ENCODE peak calls at places on chromosomes 11 and 22, in four cellular contexts. One of them, this sample, is unnamed.

GRCh38 chr11:108914981-108915380 is 250.1 kb downstream of the DDX10 start:
- DNase-seq in HEK293T: no peak
- DNase-seq in K562: no peak
- DNase-seq in GM12878: no peak
- DNase-seq in this sample: no peak

GRCh38 chr11:68584097-68584496 is 100.2 kb upstream of the GAL start:
- DNase-seq in HEK293T: peak
- DNase-seq in K562: peak
- DNase-seq in GM12878: no peak
- DNase-seq in this sample: peak

GRCh38 chr22:17097701-17098100 is 12.9 kb downstream of the IL17RA start:
- DNase-seq in HEK293T: no peak
- DNase-seq in K562: no peak
- DNase-seq in GM12878: no peak
- DNase-seq in this sample: no peak

GRCh38 chr22:31253949-31254348 is 38.3 kb downstream of the PIK3IP1 start:
- DNase-seq in HEK293T: no peak
- DNase-seq in K562: no peak
- DNase-seq in GM12878: no peak
- DNase-seq in this sample: peak

GRCh38 chr22:17056058-17056457 is 28.7 kb upstream of the IL17RA start:
- DNase-seq in HEK293T: no peak
- DNase-seq in K562: no peak
- DNase-seq in GM12878: no peak
- DNase-seq in this sample: no peak

GRCh38 chr11:66542362-66542761 is 3.5 kb downstream of the ZDHHC24 start:
- DNase-seq in HEK293T: no peak
- DNase-seq in K562: no peak
- DNase-seq in GM12878: no peak
- DNase-seq in this sample: no peak

GRCh38 chr11:46149342-46149741 is 28.1 kb upstream of the PHF21A start:
- DNase-seq in HEK293T: no peak
- DNase-seq in K562: no peak
- DNase-seq in GM12878: no peak
- DNase-seq in this sample: no peak

GRCh38 chr11:45517171-45517770 is 148.2 kb downstream of the CHST1 start:
- DNase-seq in HEK293T: no peak
- DNase-seq in K562: no peak
- DNase-seq in GM12878: no peak
- DNase-seq in this sample: no peak

GRCh38 chr11:3044004-3044403 is 13.2 kb downstream of the CARS1 start:
- DNase-seq in HEK293T: no peak
- DNase-seq in K562: no peak
- DNase-seq in GM12878: no peak
- DNase-seq in this sample: no peak

GRCh38 chr22:44975444-44976262 is 34.2 kb downstream of the PHF21B start:
- DNase-seq in HEK293T: peak
- DNase-seq in K562: peak
- DNase-seq in GM12878: no peak
- DNase-seq in this sample: peak

GRCh38 chr11:47523491-47524199 is 29.3 kb downstream of the CELF1 start:
- DNase-seq in HEK293T: no peak
- DNase-seq in K562: peak
- DNase-seq in GM12878: no peak
- DNase-seq in this sample: peak

GRCh38 chr11:74371269-74372039 is 26.8 kb downstream of the PGM2L1 start:
- DNase-seq in HEK293T: no peak
- DNase-seq in K562: no peak
- DNase-seq in GM12878: no peak
- DNase-seq in this sample: no peak

GRCh38 chr11:1221848-1222311 is 986 bp upstream of the MUC5B start:
- DNase-seq in HEK293T: no peak
- DNase-seq in K562: no peak
- DNase-seq in GM12878: no peak
- DNase-seq in this sample: no peak

GRCh38 chr11:119797736-119798135 is 68.7 kb upstream of the NECTIN1 start:
- DNase-seq in HEK293T: no peak
- DNase-seq in K562: no peak
- DNase-seq in GM12878: no peak
- DNase-seq in this sample: no peak

GRCh38 chr11:119352857-119353260 is 6.4 kb upstream of the MFRP start:
- DNase-seq in HEK293T: no peak
- DNase-seq in K562: peak
- DNase-seq in GM12878: no peak
- DNase-seq in this sample: peak

GRCh38 chr11:118876261-118876660 is 7.4 kb upstream of the CXCR5 start:
- DNase-seq in HEK293T: no peak
- DNase-seq in K562: no peak
- DNase-seq in GM12878: no peak
- DNase-seq in this sample: no peak

GRCh38 chr22:38694049-38694448 is 6.7 kb downstream of the JOSD1 start:
- DNase-seq in HEK293T: no peak
- DNase-seq in K562: no peak
- DNase-seq in GM12878: no peak
- DNase-seq in this sample: peak

GRCh38 chr11:86676533-86677154 is 4.2 kb upstream of the ME3 start:
- DNase-seq in HEK293T: peak
- DNase-seq in K562: peak
- DNase-seq in GM12878: no peak
- DNase-seq in this sample: peak

GRCh38 chr11:61791737-61792309 is 576 bp downstream of the TMEM258 start:
- DNase-seq in HEK293T: peak
- DNase-seq in K562: peak
- DNase-seq in GM12878: no peak
- DNase-seq in this sample: peak

GRCh38 chr11:17066691-17067090 is 10.8 kb downstream of the RPS13 start:
- DNase-seq in HEK293T: no peak
- DNase-seq in K562: no peak
- DNase-seq in GM12878: no peak
- DNase-seq in this sample: no peak

GRCh38 chr11:57324154-57324885 is 432 bp downstream of the TNKS1BP1 start:
- DNase-seq in HEK293T: peak
- DNase-seq in K562: peak
- DNase-seq in GM12878: no peak
- DNase-seq in this sample: no peak

GRCh38 chr22:22710719-22711531 is 66.5 kb downstream of the GGTLC2 start:
- DNase-seq in HEK293T: peak
- DNase-seq in K562: peak
- DNase-seq in GM12878: no peak
- DNase-seq in this sample: peak

GRCh38 chr11:59062602-59063529 is 23.2 kb upstream of the GLYATL1B start:
- DNase-seq in HEK293T: no peak
- DNase-seq in K562: no peak
- DNase-seq in GM12878: no peak
- DNase-seq in this sample: no peak

GRCh38 chr11:122791411-122791810 is 46.9 kb upstream of the CRTAM start:
- DNase-seq in HEK293T: no peak
- DNase-seq in K562: no peak
- DNase-seq in GM12878: no peak
- DNase-seq in this sample: no peak

GRCh38 chr22:50008151-50009040 is 4.2 kb downstream of the IL17REL start:
- DNase-seq in HEK293T: no peak
- DNase-seq in K562: no peak
- DNase-seq in GM12878: no peak
- DNase-seq in this sample: no peak

GRCh38 chr11:15148181-15148580 is 33.5 kb downstream of the INSC start:
- DNase-seq in HEK293T: no peak
- DNase-seq in K562: no peak
- DNase-seq in GM12878: no peak
- DNase-seq in this sample: no peak

GRCh38 chr22:38715176-38715764 is 9.5 kb downstream of the GTPBP1 start:
- DNase-seq in HEK293T: no peak
- DNase-seq in K562: no peak
- DNase-seq in GM12878: no peak
- DNase-seq in this sample: no peak

GRCh38 chr11:119885067-119885466 is 156.1 kb upstream of the NECTIN1 start:
- DNase-seq in HEK293T: no peak
- DNase-seq in K562: no peak
- DNase-seq in GM12878: no peak
- DNase-seq in this sample: no peak

GRCh38 chr11:119421941-119422504 is 949 bp downstream of the THY1 start:
- DNase-seq in HEK293T: no peak
- DNase-seq in K562: no peak
- DNase-seq in GM12878: no peak
- DNase-seq in this sample: no peak

GRCh38 chr22:18110194-18110943 is at the start of gene TUBA8:
- DNase-seq in HEK293T: no peak
- DNase-seq in K562: no peak
- DNase-seq in GM12878: no peak
- DNase-seq in this sample: no peak

GRCh38 chr11:74466916-74467885 is at the start of gene KCNE3:
- DNase-seq in HEK293T: no peak
- DNase-seq in K562: peak
- DNase-seq in GM12878: no peak
- DNase-seq in this sample: no peak

GRCh38 chr22:43919106-43919965 is 4.3 kb upstream of the PNPLA3 start:
- DNase-seq in HEK293T: no peak
- DNase-seq in K562: no peak
- DNase-seq in GM12878: no peak
- DNase-seq in this sample: no peak
- TF ChIP-seq FOXK2 in HEK293T: no peak
- TF ChIP-seq FOXK2 in K562: no peak
- TF ChIP-seq FOXK2 in GM12878: no peak
- TF ChIP-seq FOXK2 in this sample: no peak

GRCh38 chr11:64862914-64863313 is 15.5 kb downstream of the EHD1 start:
- DNase-seq in HEK293T: no peak
- DNase-seq in K562: no peak
- DNase-seq in GM12878: no peak
- DNase-seq in this sample: no peak

GRCh38 chr11:64861227-64861970 is 16.9 kb upstream of the CDC42BPG start:
- DNase-seq in HEK293T: no peak
- DNase-seq in K562: no peak
- DNase-seq in GM12878: no peak
- DNase-seq in this sample: no peak

GRCh38 chr11:64857485-64857884 is 13.0 kb upstream of the CDC42BPG start:
- DNase-seq in HEK293T: no peak
- DNase-seq in K562: no peak
- DNase-seq in GM12878: no peak
- DNase-seq in this sample: no peak

GRCh38 chr11:64858467-64859401 is 14.3 kb upstream of the CDC42BPG start:
- DNase-seq in HEK293T: no peak
- DNase-seq in K562: no peak
- DNase-seq in GM12878: no peak
- DNase-seq in this sample: no peak

GRCh38 chr11:64859542-64860414 is 15.3 kb upstream of the CDC42BPG start:
- DNase-seq in HEK293T: no peak
- DNase-seq in K562: no peak
- DNase-seq in GM12878: peak
- DNase-seq in this sample: no peak
- TF ChIP-seq FOXK2 in HEK293T: no peak
- TF ChIP-seq FOXK2 in K562: no peak
- TF ChIP-seq FOXK2 in GM12878: no peak
- TF ChIP-seq FOXK2 in this sample: no peak

GRCh38 chr11:13837286-13837685 is 125.2 kb upstream of the SPON1 start:
- DNase-seq in HEK293T: no peak
- DNase-seq in K562: no peak
- DNase-seq in GM12878: no peak
- DNase-seq in this sample: no peak

GRCh38 chr11:13831707-13832106 is 130.8 kb upstream of the SPON1 start:
- DNase-seq in HEK293T: no peak
- DNase-seq in K562: no peak
- DNase-seq in GM12878: no peak
- DNase-seq in this sample: no peak

GRCh38 chr11:13836666-13837065 is 125.9 kb upstream of the SPON1 start:
- DNase-seq in HEK293T: no peak
- DNase-seq in K562: no peak
- DNase-seq in GM12878: no peak
- DNase-seq in this sample: no peak

GRCh38 chr11:13834463-13834862 is 128.1 kb upstream of the SPON1 start:
- DNase-seq in HEK293T: peak
- DNase-seq in K562: peak
- DNase-seq in GM12878: no peak
- DNase-seq in this sample: no peak
- TF ChIP-seq FOXK2 in HEK293T: no peak
- TF ChIP-seq FOXK2 in K562: no peak
- TF ChIP-seq FOXK2 in GM12878: no peak
- TF ChIP-seq FOXK2 in this sample: no peak

GRCh38 chr22:37244922-37245722 is 1.1 kb upstream of the RAC2 start:
- DNase-seq in HEK293T: no peak
- DNase-seq in K562: no peak
- DNase-seq in GM12878: no peak
- DNase-seq in this sample: no peak
- TF ChIP-seq FOXK2 in HEK293T: no peak
- TF ChIP-seq FOXK2 in K562: no peak
- TF ChIP-seq FOXK2 in GM12878: no peak
- TF ChIP-seq FOXK2 in this sample: no peak

GRCh38 chr11:10982695-10983492 is 125.0 kb upstream of the ZBED5 start:
- DNase-seq in HEK293T: no peak
- DNase-seq in K562: no peak
- DNase-seq in GM12878: no peak
- DNase-seq in this sample: no peak

GRCh38 chr11:10984742-10985141 is 126.9 kb upstream of the ZBED5 start:
- DNase-seq in HEK293T: no peak
- DNase-seq in K562: no peak
- DNase-seq in GM12878: no peak
- DNase-seq in this sample: no peak

GRCh38 chr11:10990160-10990559 is 132.3 kb upstream of the ZBED5 start:
- DNase-seq in HEK293T: no peak
- DNase-seq in K562: no peak
- DNase-seq in GM12878: no peak
- DNase-seq in this sample: no peak

GRCh38 chr11:10979529-10979928 is 121.7 kb upstream of the ZBED5 start:
- DNase-seq in HEK293T: no peak
- DNase-seq in K562: no peak
- DNase-seq in GM12878: no peak
- DNase-seq in this sample: no peak

GRCh38 chr11:10984250-10984649 is 126.4 kb upstream of the ZBED5 start:
- DNase-seq in HEK293T: no peak
- DNase-seq in K562: peak
- DNase-seq in GM12878: no peak
- DNase-seq in this sample: no peak
- TF ChIP-seq FOXK2 in HEK293T: no peak
- TF ChIP-seq FOXK2 in K562: no peak
- TF ChIP-seq FOXK2 in GM12878: no peak
- TF ChIP-seq FOXK2 in this sample: no peak

GRCh38 chr22:46777609-46777970 is 15.1 kb downstream of the TBC1D22A start:
- DNase-seq in HEK293T: no peak
- DNase-seq in K562: no peak
- DNase-seq in GM12878: no peak
- DNase-seq in this sample: no peak
- TF ChIP-seq FOXK2 in HEK293T: no peak
- TF ChIP-seq FOXK2 in K562: no peak
- TF ChIP-seq FOXK2 in GM12878: no peak
- TF ChIP-seq FOXK2 in this sample: no peak

GRCh38 chr11:115612331-115612730 is 108.1 kb upstream of the CADM1 start:
- DNase-seq in HEK293T: no peak
- DNase-seq in K562: no peak
- DNase-seq in GM12878: no peak
- DNase-seq in this sample: no peak
- TF ChIP-seq FOXK2 in HEK293T: no peak
- TF ChIP-seq FOXK2 in K562: no peak
- TF ChIP-seq FOXK2 in GM12878: no peak
- TF ChIP-seq FOXK2 in this sample: no peak

GRCh38 chr11:75482931-75483469 is 42.7 kb downstream of the GDPD5 start:
- DNase-seq in HEK293T: no peak
- DNase-seq in K562: no peak
- DNase-seq in GM12878: no peak
- DNase-seq in this sample: peak
- TF ChIP-seq FOXK2 in HEK293T: no peak
- TF ChIP-seq FOXK2 in K562: no peak
- TF ChIP-seq FOXK2 in GM12878: no peak
- TF ChIP-seq FOXK2 in this sample: no peak

This sample was measured in HepG2.